ENCODE peak calls at places on chromosomes 12 and 14, in five cellular contexts. G, K, U, M and B are unnamed samples.

GRCh38 chr14:103894723-103895059 is 33.6 kb upstream of the TDRD9 start:
- DNase-seq in G (no peak), K (no peak), U (no peak), M (no peak), B (no peak)

GRCh38 chr14:99586761-99587462 is 17.1 kb downstream of the CCDC85C start:
- DNase-seq in G (no peak), K (no peak), U (no peak), M (no peak), B (no peak)

GRCh38 chr14:26841920-26842741 is 244.3 kb upstream of the NOVA1 start:
- DNase-seq in G (peak; percentile 76), K (peak; percentile 99), U (peak; percentile 3), M (peak; percentile 1), B (peak; percentile 19)

GRCh38 chr12:122012184-122012583 is 9.5 kb upstream of the BCL7A start:
- DNase-seq in G (no peak), K (no peak), U (no peak), M (no peak), B (no peak)

GRCh38 chr12:30792648-30793499 is 38.1 kb upstream of the CAPRIN2 start:
- DNase-seq in G (peak; percentile 31), K (peak; percentile 55), U (no peak), M (peak; percentile 72), B (no peak)

GRCh38 chr12:78863482-78864427 is 819 bp upstream of the SYT1 start:
- DNase-seq in G (peak; percentile 66), K (peak; percentile 62), U (no peak), M (peak; percentile 86), B (no peak)

GRCh38 chr12:124165695-124166094 is 129.2 kb upstream of the RFLNA start:
- DNase-seq in G (no peak), K (no peak), U (no peak), M (no peak), B (no peak)

GRCh38 chr12:12126551-12126950 is 55.8 kb downstream of the BCL2L14 start:
- DNase-seq in G (no peak), K (no peak), U (no peak), M (peak; percentile 84), B (no peak)

GRCh38 chr12:41962171-41962572 is 182.5 kb downstream of the GXYLT1 start:
- DNase-seq in G (no peak), K (no peak), U (no peak), M (no peak), B (no peak)

GRCh38 chr12:48029811-48030650 is 25.8 kb upstream of the COL2A1 start:
- DNase-seq in G (no peak), K (no peak), U (no peak), M (no peak), B (no peak)

GRCh38 chr12:120381752-120382419 is 12.9 kb upstream of the MSI1 start:
- DNase-seq in G (no peak), K (peak; percentile 71), U (peak; percentile 81), M (no peak), B (no peak)

GRCh38 chr12:82605115-82605514 is 81.6 kb upstream of the TMTC2 start:
- DNase-seq in G (no peak), K (no peak), U (no peak), M (no peak), B (no peak)

GRCh38 chr14:22926316-22926715 is 2.9 kb downstream of the PRMT5 start:
- DNase-seq in G (no peak), K (no peak), U (no peak), M (peak; percentile 73), B (no peak)

GRCh38 chr12:267581-268482 is 5.2 kb upstream of the SLC6A13 start:
- DNase-seq in G (no peak), K (no peak), U (no peak), M (peak; percentile 18), B (no peak)

GRCh38 chr12:6538420-6539275 is 4.3 kb downstream of the GAPDH start:
- DNase-seq in G (no peak), K (no peak), U (peak; percentile 53), M (peak; percentile 41), B (peak; percentile 95)

GRCh38 chr12:131591136-131591535 is 119.8 kb upstream of the SFSWAP start:
- DNase-seq in G (no peak), K (no peak), U (no peak), M (no peak), B (no peak)

GRCh38 chr14:53409974-53410373 is 256.9 kb upstream of the DDHD1 start:
- DNase-seq in G (no peak), K (no peak), U (no peak), M (no peak), B (no peak)

GRCh38 chr12:105317942-105318614 is 12.4 kb upstream of the C12orf75 start:
- DNase-seq in G (no peak), K (no peak), U (no peak), M (no peak), B (no peak)

GRCh38 chr14:51653096-51653814 is 1.5 kb downstream of the FRMD6 start:
- DNase-seq in G (peak; percentile 87), K (peak; percentile 89), U (no peak), M (peak; percentile 57), B (no peak)

GRCh38 chr14:69558774-69559173 is 15.9 kb downstream of the CCDC177 start:
- DNase-seq in G (no peak), K (no peak), U (no peak), M (no peak), B (no peak)

GRCh38 chr12:131084341-131085011 is 130.8 kb downstream of the ADGRD1 start:
- DNase-seq in G (no peak), K (no peak), U (no peak), M (no peak), B (no peak)

GRCh38 chr14:55419663-55420062 is 8.0 kb upstream of the ATG14 start:
- DNase-seq in G (no peak), K (no peak), U (no peak), M (no peak), B (no peak)

GRCh38 chr14:21107360-21107781 is 6.5 kb downstream of the TMEM253 start:
- DNase-seq in G (no peak), K (peak; percentile 34), U (peak; percentile 87), M (peak; percentile 44), B (no peak)

GRCh38 chr12:109762673-109763191 is 49.1 kb downstream of the FAM222A start:
- DNase-seq in G (no peak), K (no peak), U (no peak), M (no peak), B (no peak)

GRCh38 chr12:33330940-33331339 is 108.7 kb downstream of the SYT10 start:
- DNase-seq in G (no peak), K (no peak), U (peak; percentile 5), M (no peak), B (no peak)

GRCh38 chr12:72075891-72076557 is 137.4 kb downstream of the TPH2 start:
- DNase-seq in G (no peak), K (no peak), U (no peak), M (no peak), B (no peak)

GRCh38 chr14:65074449-65075155 is 27.7 kb downstream of the MAX start:
- DNase-seq in G (peak; percentile 77), K (no peak), U (no peak), M (no peak), B (peak; percentile 63)

DNA sequence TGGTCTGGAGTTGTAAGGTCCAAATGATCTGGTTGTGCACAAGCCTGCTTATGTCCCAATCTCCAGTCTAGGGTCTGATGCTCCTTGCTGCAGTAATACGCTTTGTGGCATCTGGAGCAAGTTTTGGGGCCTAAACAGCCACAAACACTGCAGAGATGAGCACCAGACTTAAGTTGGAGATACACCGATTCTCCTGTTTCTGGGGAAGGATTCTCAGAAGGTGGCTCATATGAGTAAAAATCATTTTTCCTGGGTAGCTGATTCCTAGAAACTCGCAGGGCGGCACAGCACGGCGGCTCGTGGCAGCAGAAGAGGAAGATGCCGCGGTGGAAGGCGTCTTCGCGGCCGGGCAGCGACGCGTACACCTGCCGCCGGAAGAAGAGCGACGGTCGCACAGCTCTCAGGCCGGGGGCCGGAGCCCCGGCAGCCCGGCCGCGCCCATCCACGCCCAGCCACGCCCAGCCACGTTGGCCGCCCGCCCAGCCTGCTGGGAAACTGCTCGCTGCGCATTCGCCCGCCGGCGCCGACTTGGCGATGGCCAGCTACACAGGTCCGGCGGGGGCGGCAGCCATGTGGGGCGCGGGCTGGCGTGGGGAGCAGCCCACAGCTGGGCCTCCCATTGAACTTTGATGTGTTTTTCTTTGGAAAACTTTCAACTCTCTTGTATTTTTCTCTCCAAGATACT is 129.0 kb downstream of the ASCL4 start:
- DNase-seq in G (no peak), K (no peak), U (peak; percentile 94), M (peak; percentile 23), B (peak; percentile 72)
- H3K4me3 ChIP-seq in G (no peak overlapping the region), K (no peak overlapping the region), U (peak overlapping the region; percentile 60), M (peak overlapping the region; percentile 47), B (peak overlapping the region; percentile 30)

DNA sequence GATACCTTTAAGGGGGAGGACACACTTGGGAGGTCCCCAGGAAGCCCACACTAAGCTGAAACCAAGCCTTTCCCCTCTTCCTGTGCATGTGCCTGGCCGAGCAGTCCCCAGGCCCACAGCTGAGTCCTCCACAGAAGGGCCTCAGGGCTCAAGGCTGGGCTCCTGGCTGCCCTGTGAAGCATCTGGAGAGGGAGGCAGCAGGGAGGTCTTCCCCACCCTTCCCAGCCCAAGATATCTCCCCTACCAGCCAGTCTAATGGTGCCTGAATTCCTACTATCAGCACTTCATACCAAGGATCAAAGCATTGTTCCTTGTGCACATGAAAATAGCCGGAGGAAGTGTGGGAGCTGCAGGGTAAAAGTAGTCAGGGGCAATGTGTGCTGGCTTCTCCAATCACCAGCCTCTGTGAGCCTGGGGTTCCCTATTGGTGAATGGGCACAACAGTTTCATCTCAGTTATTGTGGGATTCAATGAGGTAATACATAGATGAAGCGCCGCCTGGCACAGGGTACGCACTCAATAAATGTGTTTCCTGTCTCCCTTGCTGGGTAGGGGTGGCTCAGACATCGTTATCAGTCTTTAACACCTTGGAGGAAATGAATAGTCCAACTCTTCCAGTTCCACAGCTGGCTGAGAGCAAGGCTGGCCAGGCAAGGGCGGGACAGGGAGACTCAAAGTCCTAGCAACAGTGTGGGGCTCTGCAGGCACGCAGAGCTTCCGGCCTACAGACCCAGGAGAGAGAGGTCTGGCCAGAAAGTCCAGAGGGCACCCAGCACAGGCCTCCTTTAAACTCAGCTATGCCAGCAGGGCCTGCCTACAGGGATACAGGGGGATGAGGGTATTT is 39.1 kb upstream of the PNMA1 start:
- DNase-seq in G (peak; percentile 99), K (no peak), U (peak; percentile 92), M (no peak), B (no peak)
- H4K20me1 ChIP-seq in G (no peaks in the 10 kb centered on the region), K (no peaks in the 10 kb centered on the region), U (peaks cover 14% of the 10 kb centered on the region), M (no peaks in the 10 kb centered on the region), B (peaks cover 91% of the 10 kb centered on the region)

DNA sequence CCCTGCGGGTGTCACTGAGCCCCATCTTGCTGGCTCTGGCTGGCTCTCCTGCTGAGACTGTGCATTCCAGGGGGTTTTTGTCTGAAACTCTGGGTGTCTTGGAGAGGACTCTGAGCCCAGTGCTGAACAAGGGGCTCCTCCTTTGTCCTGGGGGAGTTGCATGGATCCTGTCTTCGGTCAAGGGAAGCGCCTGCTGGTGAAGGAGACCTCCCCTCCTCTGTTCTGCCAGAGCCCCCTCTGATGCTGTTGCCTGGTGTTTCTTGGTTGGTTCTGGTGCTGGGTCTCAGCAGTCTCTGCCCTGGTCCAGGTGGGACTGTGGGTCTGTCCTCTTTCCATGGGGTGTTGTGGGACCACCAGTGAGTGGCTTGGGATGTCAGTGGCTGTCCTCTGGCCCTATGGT is 380.9 kb downstream of the TMEM121 start:
- DNase-seq in G (no peak), K (no peak), U (no peak), M (no peak), B (no peak)
- H3K9me3 ChIP-seq in G (no peaks in the 10 kb centered on the region), K (no peaks in the 10 kb centered on the region), U (no peaks in the 10 kb centered on the region), M (peaks cover 20% of the 10 kb centered on the region), B (no peaks in the 10 kb centered on the region)

GRCh38 chr14:75927564-75928087 is 54.2 kb downstream of the TGFB3 start:
- DNase-seq in G (no peak), K (no peak), U (no peak), M (no peak), B (no peak)

GRCh38 chr14:75926431-75926830 is 55.4 kb downstream of the TGFB3 start:
- DNase-seq in G (no peak), K (no peak), U (no peak), M (peak; percentile 78), B (no peak)

GRCh38 chr14:75933712-75934296 is 48.0 kb downstream of the TGFB3 start:
- DNase-seq in G (no peak), K (no peak), U (peak; percentile 45), M (no peak), B (no peak)

GRCh38 chr14:75928587-75929230 is 53.1 kb downstream of the TGFB3 start:
- DNase-seq in G (peak; percentile 27), K (peak; percentile 35), U (no peak), M (no peak), B (no peak)
- H3K4me3 ChIP-seq in G (no peak overlapping the region), K (no peak overlapping the region), U (no peak overlapping the region), M (no peak overlapping the region), B (no peak overlapping the region)